ENCODE peak calls at places on chromosome 15, in four cellular contexts. M is AG04450, V is dorsolateral prefrontal cortex, T is ascending aorta. X is an unnamed sample.

GRCh38 chr15:40310001-40310959 is 2.5 kb upstream of the PLCB2 start:
- DNase-seq in M (no peak), V (no peak), T (no peak), X (peak)

GRCh38 chr15:95208071-95208470 is 976.7 kb downstream of the MCTP2 start:
- DNase-seq in M (no peak), V (no peak), T (no peak), X (no peak)

GRCh38 chr15:100731259-100732156 is 129.1 kb downstream of the ASB7 start:
- DNase-seq in M (no peak), V (no peak), T (no peak), X (peak)

GRCh38 chr15:81314378-81314777 is 9.6 kb downstream of the STARD5 start:
- DNase-seq in M (no peak), V (no peak), T (no peak), X (no peak)

GRCh38 chr15:58988011-58988785 is 735 bp downstream of the RNF111 start:
- DNase-seq in M (no peak), V (peak), T (no peak), X (peak)

GRCh38 chr15:36545451-36545992 is 33.9 kb upstream of the CDIN1 start:
- DNase-seq in M (no peak), V (no peak), T (no peak), X (no peak)

GRCh38 chr15:36469567-36469966 is 109.9 kb upstream of the CDIN1 start:
- DNase-seq in M (peak), V (no peak), T (no peak), X (no peak)

GRCh38 chr15:78374436-78375393 is 34.6 kb downstream of the CRABP1 start:
- DNase-seq in M (no peak), V (no peak), T (no peak), X (peak)

GRCh38 chr15:33975023-33975565 is 6.8 kb downstream of the CHRM5 start:
- DNase-seq in M (no peak), V (no peak), T (no peak), X (no peak)

GRCh38 chr15:75822685-75823278 is 20.5 kb upstream of the UBE2Q2 start:
- DNase-seq in M (no peak), V (no peak), T (no peak), X (no peak)

GRCh38 chr15:50358805-50359204 is 3.8 kb upstream of the GABPB1 start:
- DNase-seq in M (no peak), V (no peak), T (no peak), X (peak)

GRCh38 chr15:48073881-48074280 is 46.9 kb upstream of the SLC24A5 start:
- DNase-seq in M (no peak), V (no peak), T (no peak), X (no peak)
- H3K4me3 ChIP-seq in M (no peak), V (no peak), T (no peak), X (no peak)

GRCh38 chr15:42595641-42596240 is 20.3 kb downstream of the STARD9 start:
- DNase-seq in M (no peak), V (no peak), T (no peak), X (peak)
- H3K4me3 ChIP-seq in M (no peak), V (no peak), T (no peak), X (no peak)

GRCh38 chr15:71335591-71335990 is 220.3 kb downstream of the THSD4 start:
- DNase-seq in M (no peak), V (no peak), T (no peak), X (peak)

GRCh38 chr15:71338827-71339542 is 223.7 kb downstream of the THSD4 start:
- DNase-seq in M (no peak), V (no peak), T (no peak), X (no peak)

GRCh38 chr15:71338251-71338650 is 223.0 kb downstream of the THSD4 start:
- DNase-seq in M (no peak), V (no peak), T (no peak), X (no peak)

GRCh38 chr15:71336671-71337070 is 221.4 kb downstream of the THSD4 start:
- DNase-seq in M (no peak), V (no peak), T (no peak), X (no peak)

DNA sequence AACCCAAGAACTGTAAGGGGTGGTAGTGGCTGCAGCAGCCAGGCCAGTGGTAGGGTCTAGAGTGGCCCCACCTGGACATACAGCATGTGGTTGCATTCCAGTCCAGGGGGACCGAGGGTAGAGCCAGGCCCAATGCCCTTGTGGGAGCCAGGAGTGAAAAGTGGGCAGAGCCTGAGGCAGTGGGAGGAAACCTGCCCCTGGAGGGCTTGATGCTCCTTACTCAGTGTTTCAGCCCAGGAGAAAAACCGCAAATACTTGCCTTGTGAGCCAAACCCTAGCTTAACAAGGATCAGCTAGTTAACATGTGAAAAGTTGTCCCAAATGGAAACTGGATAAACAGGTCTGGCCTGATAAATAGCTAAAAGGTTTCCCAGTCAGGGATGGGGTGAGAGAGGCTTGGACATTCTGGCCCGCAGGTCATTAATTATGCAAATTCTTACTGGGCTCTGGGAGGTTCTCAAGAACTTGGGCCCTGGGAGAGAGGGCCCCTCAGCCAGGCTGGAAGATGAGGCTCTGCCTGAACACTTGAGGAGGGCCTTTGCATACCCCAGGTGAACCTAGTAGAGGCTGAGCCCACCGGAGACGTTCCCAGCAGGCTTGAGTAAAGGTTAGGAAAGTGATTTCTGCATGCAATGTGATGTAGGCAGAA is 222.1 kb downstream of the THSD4 start:
- DNase-seq in M (no peak), V (no peak), T (no peak), X (peak)
- H3K4me3 ChIP-seq in M (no peak), V (no peak), T (no peak), X (no peak)

GRCh38 chr15:55743615-55743978 is 645 bp upstream of the PRTG start:
- DNase-seq in M (no peak), V (no peak), T (no peak), X (no peak)
- H3K4me3 ChIP-seq in M (peak), V (peak), T (peak), X (peak)

GRCh38 chr15:62446984-62447383 is 281.9 kb upstream of the C2CD4B start:
- DNase-seq in M (no peak), V (no peak), T (no peak), X (no peak)
- H3K4me3 ChIP-seq in M (no peak), V (no peak), T (no peak), X (no peak)

X was measured in SJCRH30.